ENCODE peak calls at places on chromosomes 5 and 9, in ten cellular contexts. One of them, this sample, is unnamed.

GRCh38 chr9:6024035-6024554 is 8.7 kb upstream of the RANBP6 start:
- DNase-seq in HepG2: peak; percentile 35
- DNase-seq in suprapubic skin: no peak
- DNase-seq in SK-N-SH: peak; percentile 28
- DNase-seq in HL-60: peak; percentile 41
- DNase-seq in H1: peak; percentile 50
- DNase-seq in GM23338: peak; percentile 67
- DNase-seq in GM12878: no peak
- DNase-seq in spleen: no peak
- DNase-seq in transverse colon: no peak
- DNase-seq in this sample: no peak

GRCh38 chr9:89507626-89508025 is 9.7 kb upstream of the SEMA4D start:
- DNase-seq in suprapubic skin: no peak
- DNase-seq in GM23338: no peak
- DNase-seq in H1: no peak
- DNase-seq in HL-60: peak; percentile 38
- DNase-seq in spleen: no peak
- DNase-seq in HepG2: no peak
- DNase-seq in transverse colon: no peak
- DNase-seq in SK-N-SH: no peak
- DNase-seq in GM12878: no peak
- DNase-seq in this sample: no peak

GRCh38 chr9:19922476-19923118 is 133.8 kb upstream of the SLC24A2 start:
- DNase-seq in spleen: no peak
- DNase-seq in transverse colon: no peak
- DNase-seq in GM12878: no peak
- DNase-seq in GM23338: peak; percentile 91
- DNase-seq in HL-60: no peak
- DNase-seq in HepG2: peak; percentile 21
- DNase-seq in suprapubic skin: no peak
- DNase-seq in H1: no peak
- DNase-seq in SK-N-SH: peak; percentile 72
- DNase-seq in this sample: no peak

GRCh38 chr5:176994460-176995121 is 12.0 kb downstream of the UIMC1 start:
- DNase-seq in GM12878: peak; percentile 77
- DNase-seq in spleen: peak; percentile 83
- DNase-seq in transverse colon: peak; percentile 20
- DNase-seq in H1: no peak
- DNase-seq in SK-N-SH: no peak
- DNase-seq in HepG2: peak; percentile 87
- DNase-seq in HL-60: peak; percentile 98
- DNase-seq in suprapubic skin: no peak
- DNase-seq in GM23338: peak; percentile 13
- DNase-seq in this sample: no peak

GRCh38 chr5:68845121-68845520 is 248.7 kb upstream of the SLC30A5 start:
- DNase-seq in GM23338: no peak
- DNase-seq in HL-60: no peak
- DNase-seq in transverse colon: no peak
- DNase-seq in SK-N-SH: no peak
- DNase-seq in H1: no peak
- DNase-seq in HepG2: no peak
- DNase-seq in spleen: no peak
- DNase-seq in GM12878: no peak
- DNase-seq in suprapubic skin: no peak
- DNase-seq in this sample: no peak

GRCh38 chr5:80656425-80656824 is 1.6 kb upstream of the DHFR start:
- DNase-seq in transverse colon: no peak
- DNase-seq in GM23338: peak; percentile 33
- DNase-seq in spleen: no peak
- DNase-seq in HL-60: no peak
- DNase-seq in GM12878: no peak
- DNase-seq in suprapubic skin: no peak
- DNase-seq in HepG2: peak; percentile 29
- DNase-seq in H1: no peak
- DNase-seq in SK-N-SH: no peak
- DNase-seq in this sample: no peak

GRCh38 chr5:134252671-134253070 is 26.8 kb upstream of the PPP2CA start:
- DNase-seq in HepG2: peak; percentile 79
- DNase-seq in transverse colon: no peak
- DNase-seq in HL-60: no peak
- DNase-seq in SK-N-SH: no peak
- DNase-seq in spleen: no peak
- DNase-seq in H1: no peak
- DNase-seq in suprapubic skin: no peak
- DNase-seq in GM12878: no peak
- DNase-seq in GM23338: no peak
- DNase-seq in this sample: no peak

GRCh38 chr5:38655691-38656090 is 99.2 kb upstream of the LIFR start:
- DNase-seq in HL-60: no peak
- DNase-seq in spleen: no peak
- DNase-seq in SK-N-SH: no peak
- DNase-seq in GM23338: no peak
- DNase-seq in H1: no peak
- DNase-seq in suprapubic skin: no peak
- DNase-seq in HepG2: no peak
- DNase-seq in transverse colon: no peak
- DNase-seq in GM12878: no peak
- DNase-seq in this sample: no peak

GRCh38 chr9:118896356-118897000 is 472.8 kb downstream of the BRINP1 start:
- DNase-seq in H1: no peak
- DNase-seq in spleen: no peak
- DNase-seq in SK-N-SH: peak; percentile 33
- DNase-seq in suprapubic skin: no peak
- DNase-seq in GM12878: no peak
- DNase-seq in HepG2: no peak
- DNase-seq in GM23338: no peak
- DNase-seq in transverse colon: no peak
- DNase-seq in HL-60: no peak
- DNase-seq in this sample: no peak

GRCh38 chr9:83937861-83938455 is 16.7 kb upstream of the KIF27 start:
- DNase-seq in GM23338: peak; percentile 94
- DNase-seq in transverse colon: no peak
- DNase-seq in SK-N-SH: peak; percentile 54
- DNase-seq in suprapubic skin: no peak
- DNase-seq in GM12878: no peak
- DNase-seq in HepG2: peak; percentile 68
- DNase-seq in spleen: no peak
- DNase-seq in HL-60: peak; percentile 61
- DNase-seq in H1: peak; percentile 47
- DNase-seq in this sample: no peak

GRCh38 chr9:37979844-37980243 is 75.9 kb upstream of the SLC25A51 start:
- DNase-seq in H1: no peak
- DNase-seq in GM23338: no peak
- DNase-seq in SK-N-SH: no peak
- DNase-seq in HepG2: no peak
- DNase-seq in HL-60: no peak
- DNase-seq in spleen: no peak
- DNase-seq in GM12878: no peak
- DNase-seq in suprapubic skin: no peak
- DNase-seq in transverse colon: no peak
- DNase-seq in this sample: no peak

GRCh38 chr9:69919461-69920061 is 98.9 kb downstream of the CFAP95 start:
- DNase-seq in HL-60: peak; percentile 16
- DNase-seq in transverse colon: no peak
- DNase-seq in spleen: no peak
- DNase-seq in GM23338: peak; percentile 84
- DNase-seq in H1: no peak
- DNase-seq in HepG2: peak; percentile 50
- DNase-seq in SK-N-SH: peak; percentile 69
- DNase-seq in GM12878: no peak
- DNase-seq in suprapubic skin: no peak
- DNase-seq in this sample: no peak

DNA sequence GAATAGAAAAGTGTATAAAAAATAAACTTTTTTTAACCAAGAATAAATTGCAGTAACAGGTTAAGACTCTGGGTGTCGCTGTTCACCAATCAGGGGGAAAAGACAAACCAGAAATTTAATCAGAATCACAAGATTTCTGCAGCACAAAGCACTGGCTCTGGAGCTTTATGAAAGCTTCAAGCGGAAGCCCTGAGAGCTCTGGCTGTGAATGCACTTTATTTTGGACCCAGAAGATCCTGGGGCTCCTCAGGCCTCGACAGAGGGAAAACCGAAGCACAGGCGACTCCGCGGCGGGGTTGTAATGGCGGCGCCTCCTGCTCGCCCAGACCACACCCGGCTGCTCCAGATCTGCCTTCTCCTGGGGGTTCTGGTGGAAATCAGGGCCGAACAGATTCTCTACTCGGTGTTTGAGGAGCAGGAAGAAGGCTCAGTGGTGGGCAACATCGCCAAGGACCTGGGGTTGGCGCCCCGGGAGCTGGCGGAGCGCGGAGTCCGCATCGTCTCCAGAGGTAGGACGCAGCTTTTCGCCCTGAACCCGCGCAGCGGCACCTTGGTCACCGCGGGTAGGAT is at the start of gene PCDHGA4:
- DNase-seq in spleen: no peak
- DNase-seq in suprapubic skin: no peak
- DNase-seq in HepG2: no peak
- DNase-seq in GM12878: no peak
- DNase-seq in HL-60: no peak
- DNase-seq in H1: no peak
- DNase-seq in SK-N-SH: no peak
- DNase-seq in transverse colon: no peak
- DNase-seq in GM23338: peak; percentile 44
- DNase-seq in this sample: no peak
- TF ChIP-seq POLR2AphosphoS5 in spleen: no peak
- TF ChIP-seq POLR2AphosphoS5 in suprapubic skin: no peak
- TF ChIP-seq POLR2AphosphoS5 in HepG2: no peak
- TF ChIP-seq POLR2AphosphoS5 in GM12878: no peak
- TF ChIP-seq POLR2AphosphoS5 in HL-60: no peak
- TF ChIP-seq POLR2AphosphoS5 in H1: no peak
- TF ChIP-seq POLR2AphosphoS5 in SK-N-SH: no peak
- TF ChIP-seq POLR2AphosphoS5 in transverse colon: no peak
- TF ChIP-seq POLR2AphosphoS5 in GM23338: no peak
- TF ChIP-seq POLR2AphosphoS5 in this sample: no peak

GRCh38 chr5:86447362-86447761 is 170.4 kb upstream of the COX7C start:
- DNase-seq in SK-N-SH: no peak
- DNase-seq in suprapubic skin: no peak
- DNase-seq in spleen: no peak
- DNase-seq in HepG2: no peak
- DNase-seq in GM12878: no peak
- DNase-seq in H1: no peak
- DNase-seq in transverse colon: no peak
- DNase-seq in HL-60: no peak
- DNase-seq in GM23338: no peak
- DNase-seq in this sample: no peak
- TF ChIP-seq CTCF in SK-N-SH: no peak
- TF ChIP-seq CTCF in suprapubic skin: no peak
- TF ChIP-seq CTCF in spleen: no peak
- TF ChIP-seq CTCF in HepG2: no peak
- TF ChIP-seq CTCF in GM12878: no peak
- TF ChIP-seq CTCF in H1: no peak
- TF ChIP-seq CTCF in transverse colon: no peak
- TF ChIP-seq CTCF in HL-60: no peak
- TF ChIP-seq CTCF in GM23338: no peak
- TF ChIP-seq CTCF in this sample: no peak

GRCh38 chr5:27216367-27216941 is 178.1 kb upstream of the CDH9 start:
- DNase-seq in suprapubic skin: no peak
- DNase-seq in transverse colon: no peak
- DNase-seq in spleen: no peak
- DNase-seq in H1: no peak
- DNase-seq in GM12878: no peak
- DNase-seq in HL-60: no peak
- DNase-seq in GM23338: no peak
- DNase-seq in SK-N-SH: no peak
- DNase-seq in HepG2: no peak
- DNase-seq in this sample: no peak
- TF ChIP-seq POLR2AphosphoS5 in suprapubic skin: no peak
- TF ChIP-seq POLR2AphosphoS5 in transverse colon: no peak
- TF ChIP-seq POLR2AphosphoS5 in spleen: no peak
- TF ChIP-seq POLR2AphosphoS5 in H1: no peak
- TF ChIP-seq POLR2AphosphoS5 in GM12878: no peak
- TF ChIP-seq POLR2AphosphoS5 in HL-60: no peak
- TF ChIP-seq POLR2AphosphoS5 in GM23338: no peak
- TF ChIP-seq POLR2AphosphoS5 in SK-N-SH: no peak
- TF ChIP-seq POLR2AphosphoS5 in HepG2: no peak
- TF ChIP-seq POLR2AphosphoS5 in this sample: no peak

DNA sequence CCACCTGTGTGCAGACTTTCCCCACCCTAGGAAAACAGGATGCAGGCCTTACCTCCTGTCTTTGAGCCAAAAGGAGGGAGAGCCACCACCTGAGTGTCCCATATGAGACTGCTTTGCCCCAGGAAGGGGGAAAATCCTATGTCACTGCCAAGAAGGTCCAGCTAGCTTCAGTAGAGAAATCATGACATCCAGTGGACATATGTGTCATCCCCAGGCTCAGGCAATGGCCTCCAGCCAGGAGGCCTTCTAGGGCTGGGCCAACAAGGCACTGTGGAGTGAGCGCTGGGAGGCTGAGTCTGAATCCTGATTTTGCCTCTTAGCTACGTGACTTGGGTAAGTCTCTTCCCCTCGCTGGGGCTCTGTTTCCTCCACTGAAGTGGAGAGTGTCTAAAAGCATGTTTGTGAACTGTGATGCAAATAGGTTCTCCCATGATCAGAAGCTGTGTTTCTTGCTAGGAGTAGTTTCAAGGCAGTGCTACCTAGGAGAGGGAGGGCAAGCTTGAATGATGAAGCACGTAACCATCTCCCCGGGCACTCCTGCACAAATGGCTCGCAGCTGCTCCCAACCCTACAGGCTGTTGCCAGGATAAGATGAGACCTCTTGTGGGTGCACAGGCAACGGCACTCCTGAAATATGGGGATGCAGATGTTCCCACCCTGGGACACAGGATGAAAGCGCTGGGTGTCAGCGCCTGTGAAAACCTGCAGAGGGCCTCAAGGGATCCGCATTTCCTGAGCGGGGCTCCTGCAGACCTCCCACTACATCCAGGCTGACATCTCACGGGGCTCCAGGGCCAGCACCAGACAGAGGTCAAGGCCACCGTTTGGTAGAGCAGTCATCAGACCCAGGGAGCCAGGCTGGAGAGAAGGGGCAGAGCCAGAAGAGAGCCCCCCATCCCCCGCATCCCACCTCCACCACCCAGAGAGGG is 60.5 kb downstream of the SMIM23 start:
- DNase-seq in HepG2: no peak
- DNase-seq in spleen: no peak
- DNase-seq in transverse colon: no peak
- DNase-seq in HL-60: no peak
- DNase-seq in GM12878: no peak
- DNase-seq in suprapubic skin: no peak
- DNase-seq in GM23338: no peak
- DNase-seq in SK-N-SH: no peak
- DNase-seq in H1: no peak
- DNase-seq in this sample: no peak
- TF ChIP-seq CTCF in HepG2: peak; percentile 39
- TF ChIP-seq CTCF in spleen: no peak
- TF ChIP-seq CTCF in transverse colon: no peak
- TF ChIP-seq CTCF in HL-60: no peak
- TF ChIP-seq CTCF in GM12878: no peak
- TF ChIP-seq CTCF in suprapubic skin: no peak
- TF ChIP-seq CTCF in GM23338: no peak
- TF ChIP-seq CTCF in SK-N-SH: no peak
- TF ChIP-seq CTCF in H1: peak; percentile 28
- TF ChIP-seq CTCF in this sample: no peak